ENCODE peak calls at places on chromosome 16, in four cellular contexts. K, X, T and U are unnamed samples.

GRCh38 chr16:11194913-11195312 is 61.1 kb downstream of the SOCS1 start:
- DNase-seq in K (no peak), X (no peak), T (no peak), U (no peak)

GRCh38 chr16:66603537-66604375 is 748 bp upstream of the CMTM3 start:
- DNase-seq in K (peak; percentile 57), X (peak; percentile 78), T (peak; percentile 79), U (peak; percentile 73)

GRCh38 chr16:46961373-46962353 is 11.8 kb downstream of the DNAJA2 start:
- DNase-seq in K (peak; percentile 10), X (no peak), T (no peak), U (no peak)

GRCh38 chr16:83771306-83771942 is 36.4 kb upstream of the HSBP1 start:
- DNase-seq in K (no peak), X (no peak), T (no peak), U (no peak)

GRCh38 chr16:1533443-1533951 is at the start of gene TMEM204:
- DNase-seq in K (peak; percentile 85), X (no peak), T (no peak), U (no peak)

GRCh38 chr16:9364721-9365693 is 273.6 kb downstream of the HAPSTR1 start:
- DNase-seq in K (no peak), X (no peak), T (no peak), U (no peak)

GRCh38 chr16:59733321-59733720 is 999.2 kb upstream of the GOT2 start:
- DNase-seq in K (no peak), X (no peak), T (no peak), U (no peak)

GRCh38 chr16:85735225-85735722 is 15.6 kb downstream of the C16orf74 start:
- DNase-seq in K (no peak), X (no peak), T (peak; percentile 60), U (no peak)

GRCh38 chr16:69937465-69937951 is 13.6 kb upstream of the CLEC18A start:
- DNase-seq in K (no peak), X (no peak), T (no peak), U (peak; percentile 24)

GRCh38 chr16:17083628-17084027 is 387.1 kb downstream of the XYLT1 start:
- DNase-seq in K (no peak), X (no peak), T (no peak), U (no peak)

GRCh38 chr16:71412270-71413160 is 29.3 kb downstream of the TLE7 start:
- DNase-seq in K (peak; percentile 78), X (peak; percentile 47), T (peak; percentile 86), U (peak; percentile 83)

GRCh38 chr16:88940196-88941050 is 36.6 kb downstream of the CBFA2T3 start:
- DNase-seq in K (no peak), X (no peak), T (no peak), U (no peak)

GRCh38 chr16:4679156-4679853 is 14.1 kb upstream of the NUDT16L1 start:
- DNase-seq in K (no peak), X (no peak), T (no peak), U (no peak)

GRCh38 chr16:4607841-4608703 is 6.6 kb downstream of the UBALD1 start:
- DNase-seq in K (no peak), X (no peak), T (no peak), U (no peak)

GRCh38 chr16:48384305-48384981 is 770 bp downstream of the SIAH1 start:
- DNase-seq in K (peak; percentile 37), X (peak; percentile 28), T (peak; percentile 63), U (peak; percentile 43)

GRCh38 chr16:56551796-56552738 is 12.8 kb upstream of the MT4 start:
- DNase-seq in K (no peak), X (no peak), T (peak; percentile 80), U (no peak)

GRCh38 chr16:80610489-80611156 is 69.8 kb downstream of the DYNLRB2 start:
- DNase-seq in K (no peak), X (no peak), T (no peak), U (no peak)

GRCh38 chr16:51152691-51153261 is 1.7 kb upstream of the SALL1 start:
- DNase-seq in K (peak; percentile 12), X (peak; percentile 54), T (no peak), U (peak; percentile 39)

GRCh38 chr16:25265968-25266367 is 8.3 kb upstream of the ZKSCAN2 start:
- DNase-seq in K (no peak), X (no peak), T (no peak), U (no peak)

GRCh38 chr16:57614546-57615343 is 13.7 kb upstream of the ADGRG1 start:
- DNase-seq in K (no peak), X (no peak), T (no peak), U (no peak)

GRCh38 chr16:89070590-89070989 is 23.1 kb upstream of the ACSF3 start:
- DNase-seq in K (no peak), X (no peak), T (no peak), U (no peak)

GRCh38 chr16:2516391-2517240 is 2.9 kb downstream of the ATP6V0C start:
- DNase-seq in K (no peak), X (no peak), T (no peak), U (no peak)

GRCh38 chr16:54792811-54793210 is 137.9 kb upstream of the IRX5 start:
- DNase-seq in K (no peak), X (no peak), T (no peak), U (no peak)

GRCh38 chr16:75424096-75424762 is 9.1 kb downstream of the CFDP1 start:
- DNase-seq in K (no peak), X (peak; percentile 46), T (no peak), U (no peak)

GRCh38 chr16:54173489-54173888 is 113.1 kb downstream of the IRX3 start:
- DNase-seq in K (no peak), X (no peak), T (no peak), U (no peak)

GRCh38 chr16:88430524-88431446 is 22.3 kb upstream of the ZFPM1 start:
- DNase-seq in K (peak; percentile 11), X (no peak), T (peak; percentile 34), U (no peak)

GRCh38 chr16:57786632-57787518 is 15.4 kb downstream of the KIFC3 start:
- DNase-seq in K (no peak), X (no peak), T (no peak), U (no peak)

GRCh38 chr16:86224629-86225028 is 285.7 kb upstream of the FOXF1 start:
- DNase-seq in K (no peak), X (no peak), T (no peak), U (no peak)

GRCh38 chr16:28572659-28573510 is 19.2 kb downstream of the SGF29 start:
- DNase-seq in K (no peak), X (no peak), T (no peak), U (no peak)

GRCh38 chr16:88045820-88046303 is 94.6 kb downstream of the BANP start:
- DNase-seq in K (no peak), X (no peak), T (no peak), U (no peak)

GRCh38 chr16:30748634-30749445 is 615 bp downstream of the PHKG2 start:
- DNase-seq in K (peak; percentile 47), X (peak; percentile 33), T (peak; percentile 46), U (no peak)

GRCh38 chr16:86598607-86599318 is 20.4 kb downstream of the FOXL1 start:
- DNase-seq in K (no peak), X (no peak), T (no peak), U (no peak)

GRCh38 chr16:70523621-70524405 is at the start of gene SF3B3:
- DNase-seq in K (peak; percentile 81), X (peak; percentile 82), T (peak; percentile 85), U (peak; percentile 83)

GRCh38 chr16:88719267-88719932 is 13.1 kb downstream of the CTU2 start:
- DNase-seq in K (no peak), X (no peak), T (no peak), U (no peak)